ENCODE peak calls at places on chromosomes 4 and X, in six cellular contexts. L is transverse colon, C is GM12878, G is K562, Y is sigmoid colon, T is ovary. N is an unnamed sample.

GRCh38 chr4:16218950-16219349 is 7.3 kb downstream of the TAPT1 start:
- DNase-seq in L (no peak), Y (no peak), T (no peak), C (no peak), G (no peak), N (no peak)

GRCh38 chr4:24164797-24165196 is 274.9 kb upstream of the PPARGC1A start:
- DNase-seq in G (no peak), Y (no peak), L (no peak), T (no peak), C (no peak), N (no peak)

GRCh38 chr4:128394778-128395177 is 107.2 kb upstream of the PGRMC2 start:
- DNase-seq in G (no peak), Y (no peak), T (no peak), L (no peak), C (no peak), N (no peak)

GRCh38 chr4:186829740-186830449 is 106.2 kb upstream of the FAT1 start:
- DNase-seq in G (peak; percentile 45), C (no peak), Y (no peak), L (no peak), T (no peak), N (peak; percentile 52)

GRCh38 chrX:137428777-137429564 is 137.0 kb upstream of the ZIC3 start:
- DNase-seq in Y (no peak), G (peak; percentile 13), C (no peak), L (no peak), T (no peak), N (no peak)

GRCh38 chr4:152778656-152779512 is 646 bp downstream of the TIGD4 start:
- DNase-seq in G (no peak), T (peak; percentile 24), C (no peak), Y (peak; percentile 66), L (peak; percentile 32), N (peak; percentile 3)

GRCh38 chr4:2728221-2728620 is 27.9 kb downstream of the TNIP2 start:
- DNase-seq in L (no peak), C (no peak), Y (peak; percentile 15), G (no peak), T (no peak), N (no peak)

GRCh38 chr4:153099391-153100140 is 104.7 kb upstream of the TRIM2 start:
- DNase-seq in G (no peak), C (no peak), T (no peak), Y (no peak), L (no peak), N (no peak)

GRCh38 chr4:98148856-98149255 is 5.6 kb upstream of the STPG2 start:
- DNase-seq in T (no peak), C (no peak), G (no peak), Y (no peak), L (no peak), N (no peak)

GRCh38 chr4:123599061-123599919 is 202.7 kb downstream of the SPRY1 start:
- DNase-seq in T (no peak), C (no peak), L (no peak), Y (no peak), G (no peak), N (peak; percentile 95)

GRCh38 chrX:139750390-139750789 is 42.4 kb upstream of the MCF2 start:
- DNase-seq in Y (no peak), L (no peak), T (no peak), G (no peak), C (no peak), N (no peak)

GRCh38 chrX:86946569-86946968 is 571.0 kb upstream of the KLHL4 start:
- DNase-seq in Y (no peak), L (no peak), C (peak; percentile 1), G (peak; percentile 7), T (no peak), N (peak; percentile 30)

GRCh38 chr4:69878250-69878649 is 18.3 kb upstream of the SULT1E1 start:
- DNase-seq in T (no peak), G (no peak), Y (no peak), L (no peak), C (no peak), N (no peak)

GRCh38 chrX:57977992-57978391 is 67.7 kb upstream of the ZXDA start:
- DNase-seq in C (no peak), Y (no peak), T (no peak), L (no peak), G (no peak), N (peak; percentile 0)

GRCh38 chrX:109847257-109848187 is 114.5 kb upstream of the ACSL4 start:
- DNase-seq in L (no peak), Y (no peak), G (no peak), C (no peak), T (no peak), N (peak; percentile 42)

GRCh38 chr4:94516999-94517398 is 65.3 kb downstream of the PDLIM5 start:
- DNase-seq in T (no peak), G (no peak), C (no peak), Y (no peak), L (no peak), N (no peak)

GRCh38 chr4:40856836-40857362 is 107.1 kb downstream of the NSUN7 start:
- DNase-seq in G (peak; percentile 83), Y (peak; percentile 77), C (no peak), T (peak; percentile 73), L (peak; percentile 38), N (no peak)
- TF ChIP-seq EP300 in G (no peak), Y (no peak), C (no peak), T (no peak), L (no peak), N (no peak)

DNA sequence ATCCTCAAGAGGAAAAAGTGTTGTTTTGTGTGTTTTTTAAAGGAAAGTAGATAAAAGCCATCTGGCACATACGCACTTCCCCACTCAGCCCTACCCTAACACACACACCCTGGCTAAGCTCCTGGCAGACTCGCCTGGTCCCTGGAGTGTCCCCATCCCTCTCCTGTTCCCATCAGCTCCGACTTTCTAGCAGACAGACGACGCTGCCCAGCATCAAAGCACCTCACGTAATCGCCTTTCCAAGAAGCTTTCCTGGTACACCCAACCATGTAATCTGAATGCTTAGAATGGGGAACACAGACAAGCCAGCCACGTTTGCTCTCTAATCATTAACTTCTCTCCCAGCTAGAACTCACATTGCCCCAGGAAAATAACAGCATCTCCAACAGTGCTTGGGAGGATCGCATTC is 116.2 kb downstream of the AFAP1 start:
- DNase-seq in G (no peak), Y (peak; percentile 86), L (peak; percentile 47), C (no peak), T (peak; percentile 68), N (peak; percentile 66)
- TF ChIP-seq EP300 in G (no peak), Y (no peak), L (no peak), C (no peak), T (peak; percentile 14), N (no peak)

DNA sequence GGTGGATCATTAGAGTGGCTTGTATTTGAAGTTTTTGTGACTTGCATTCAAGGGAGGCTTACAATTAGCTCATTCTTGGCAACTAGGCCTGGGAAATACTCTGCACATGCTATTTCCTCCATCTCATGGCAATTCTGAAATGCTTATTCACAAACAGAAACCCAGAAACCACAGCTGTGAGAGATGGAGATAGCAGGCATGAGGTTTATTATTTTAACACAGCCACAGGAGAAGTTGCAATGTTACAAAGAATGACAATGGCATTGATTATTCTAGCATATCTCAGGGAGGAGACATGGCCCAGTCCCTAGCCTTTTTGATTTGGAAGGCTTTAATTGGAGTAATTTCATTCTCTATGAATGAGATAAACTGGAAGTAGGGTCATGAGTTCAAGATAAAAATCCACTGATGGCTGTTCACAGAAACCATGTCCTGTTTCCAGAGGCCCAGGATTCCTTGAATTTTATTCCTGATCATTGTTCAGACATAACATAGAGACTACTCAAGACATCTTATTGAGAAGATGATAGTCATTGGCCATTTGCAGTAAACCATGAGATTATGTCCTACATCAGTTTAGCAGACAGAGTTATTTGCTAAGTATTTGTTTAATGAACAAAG is 123.9 kb downstream of the MID1 start:
- DNase-seq in T (no peak), Y (no peak), C (no peak), G (no peak), L (no peak), N (no peak)
- TF ChIP-seq EP300 in T (no peak), Y (no peak), C (no peak), G (no peak), L (no peak), N (no peak)

GRCh38 chrX:9992724-9993123 is 25.6 kb downstream of the CLDN34 start:
- DNase-seq in Y (no peak), T (no peak), L (no peak), C (no peak), G (no peak), N (no peak)

GRCh38 chrX:9997524-9997923 is 30.4 kb downstream of the CLDN34 start:
- DNase-seq in L (no peak), Y (no peak), C (peak; percentile 44), G (no peak), T (no peak), N (no peak)

GRCh38 chrX:10001496-10001895 is 34.3 kb downstream of the CLDN34 start:
- DNase-seq in Y (no peak), T (no peak), G (no peak), C (no peak), L (no peak), N (no peak)

GRCh38 chrX:9995855-9996339 is 28.7 kb downstream of the CLDN34 start:
- DNase-seq in C (no peak), Y (peak; percentile 92), L (peak; percentile 85), G (peak; percentile 75), T (peak; percentile 85), N (peak; percentile 60)

DNA sequence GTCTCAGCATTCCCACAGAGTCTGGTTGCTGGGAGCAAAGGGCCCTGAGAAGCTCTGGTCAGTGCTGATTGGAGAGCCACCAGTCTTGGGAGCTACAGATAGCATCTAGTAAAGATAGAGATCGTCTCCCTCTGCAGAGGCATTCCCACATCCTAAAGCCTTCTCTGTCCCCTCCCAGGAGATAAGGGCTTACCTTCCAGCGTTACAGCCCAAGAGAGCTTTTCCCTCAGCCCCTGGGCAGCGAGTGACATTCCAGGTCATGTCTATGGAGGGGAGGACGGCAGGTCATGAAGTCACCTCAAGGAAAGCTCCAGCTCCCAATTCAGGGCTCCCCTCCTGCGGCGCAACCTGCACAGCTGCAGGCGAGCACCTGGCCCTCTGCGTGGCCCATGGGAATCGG is 29.9 kb downstream of the CLDN34 start:
- DNase-seq in Y (no peak), C (no peak), G (no peak), L (no peak), T (no peak), N (no peak)
- TF ChIP-seq EP300 in Y (no peak), C (no peak), G (no peak), L (no peak), T (no peak), N (no peak)

GRCh38 chr4:143692241-143692640 is 8.2 kb downstream of the FREM3 start:
- DNase-seq in T (no peak), G (no peak), C (no peak), L (no peak), Y (no peak), N (no peak)
- TF ChIP-seq EP300 in T (no peak), G (no peak), C (no peak), L (no peak), Y (no peak), N (no peak)

N was measured in HepG2.